ENCODE peak calls at places on chromosomes 3 and 15, in nine cellular contexts. H, M, T, L, E, X, N, P and F are unnamed samples.

GRCh38 chr3:153051427-153052095 is 110.5 kb upstream of the RAP2B start:
- DNase-seq in H (peak), M (peak), T (no peak), L (no peak), E (no peak), X (no peak), N (no peak), P (no peak), F (no peak)

GRCh38 chr15:28995193-28995592 is 109.4 kb downstream of the APBA2 start:
- DNase-seq in H (no peak), M (no peak), T (no peak), L (no peak), E (no peak), X (no peak), N (no peak), P (no peak), F (no peak)

GRCh38 chr15:35738370-35738769 is 192.4 kb upstream of the DPH6 start:
- DNase-seq in H (peak), M (peak), T (no peak), L (no peak), E (no peak), X (no peak), N (no peak), P (no peak), F (no peak)

GRCh38 chr3:46876313-46877300 is 914 bp upstream of the PTH1R start:
- DNase-seq in H (no peak), M (no peak), T (no peak), L (no peak), E (no peak), X (no peak), N (no peak), P (no peak), F (no peak)

GRCh38 chr3:114319453-114319852 is 25.6 kb downstream of the TIGIT start:
- DNase-seq in H (peak), M (peak), T (no peak), L (no peak), E (no peak), X (no peak), N (no peak), P (no peak), F (no peak)

GRCh38 chr3:34361921-34362320 is 563.5 kb downstream of the PDCD6IP start:
- DNase-seq in H (no peak), M (no peak), T (no peak), L (no peak), E (no peak), X (peak), N (no peak), P (no peak), F (no peak)

GRCh38 chr3:49841126-49841525 is 15.2 kb downstream of the TRAIP start:
- DNase-seq in H (peak), M (no peak), T (peak), L (peak), E (peak), X (peak), N (no peak), P (no peak), F (no peak)

GRCh38 chr3:193574488-193575072 is 18.4 kb upstream of the OPA1 start:
- DNase-seq in H (no peak), M (no peak), T (no peak), L (no peak), E (no peak), X (no peak), N (no peak), P (no peak), F (no peak)

GRCh38 chr3:178845446-178846118 is 226.0 kb downstream of the ZMAT3 start:
- DNase-seq in H (peak), M (peak), T (no peak), L (no peak), E (no peak), X (no peak), N (no peak), P (no peak), F (no peak)

GRCh38 chr3:121995190-121996137 is 26.6 kb downstream of the ILDR1 start:
- DNase-seq in H (peak), M (peak), T (peak), L (peak), E (no peak), X (peak), N (no peak), P (no peak), F (peak)

GRCh38 chr15:74786659-74787165 is 4.8 kb downstream of the CSK start:
- DNase-seq in H (no peak), M (no peak), T (no peak), L (peak), E (no peak), X (peak), N (no peak), P (no peak), F (no peak)

GRCh38 chr3:172154768-172155649 is 115.6 kb downstream of the FNDC3B start:
- DNase-seq in H (no peak), M (no peak), T (no peak), L (no peak), E (no peak), X (no peak), N (no peak), P (no peak), F (no peak)

GRCh38 chr3:60289356-60289935 is 961.8 kb downstream of the FHIT start:
- DNase-seq in H (no peak), M (no peak), T (no peak), L (no peak), E (no peak), X (no peak), N (no peak), P (no peak), F (no peak)